ENCODE peak calls at places on chromosomes 3 and 15, in seven cellular contexts. One of them, this sample, is unnamed.

GRCh38 chr3:60779637-60780036 is 471.6 kb downstream of the FHIT start:
- DNase-seq in ovary: no peak
- DNase-seq in uterus: no peak
- DNase-seq in body of pancreas: no peak
- DNase-seq in A549: no peak
- DNase-seq in Peyer's patch: no peak
- DNase-seq in transverse colon: no peak
- DNase-seq in this sample: no peak

GRCh38 chr3:191085091-191085490 is 114.0 kb upstream of the OSTN start:
- DNase-seq in ovary: no peak
- DNase-seq in uterus: no peak
- DNase-seq in body of pancreas: no peak
- DNase-seq in A549: no peak
- DNase-seq in transverse colon: no peak
- DNase-seq in Peyer's patch: no peak
- DNase-seq in this sample: no peak

GRCh38 chr15:63056843-63057242 is 14.3 kb downstream of the TPM1 start:
- DNase-seq in Peyer's patch: no peak
- DNase-seq in transverse colon: peak; percentile 53
- DNase-seq in ovary: peak; percentile 89
- DNase-seq in A549: no peak
- DNase-seq in body of pancreas: no peak
- DNase-seq in uterus: peak; percentile 77
- DNase-seq in this sample: peak; percentile 50

GRCh38 chr3:71881732-71882131 is 96.8 kb upstream of the PROK2 start:
- DNase-seq in uterus: no peak
- DNase-seq in transverse colon: no peak
- DNase-seq in ovary: no peak
- DNase-seq in A549: no peak
- DNase-seq in Peyer's patch: no peak
- DNase-seq in body of pancreas: no peak
- DNase-seq in this sample: no peak

GRCh38 chr3:159938712-159939111 is 49.9 kb upstream of the IL12A start:
- DNase-seq in A549: no peak
- DNase-seq in body of pancreas: no peak
- DNase-seq in transverse colon: no peak
- DNase-seq in Peyer's patch: no peak
- DNase-seq in ovary: no peak
- DNase-seq in uterus: no peak
- DNase-seq in this sample: no peak

GRCh38 chr3:37210230-37210629 is 35.8 kb upstream of the LRRFIP2 start:
- DNase-seq in body of pancreas: no peak
- DNase-seq in ovary: no peak
- DNase-seq in transverse colon: no peak
- DNase-seq in A549: no peak
- DNase-seq in Peyer's patch: no peak
- DNase-seq in uterus: no peak
- DNase-seq in this sample: no peak

GRCh38 chr3:69425249-69425648 is 39.4 kb upstream of the FRMD4B start:
- DNase-seq in transverse colon: peak; percentile 22
- DNase-seq in uterus: no peak
- DNase-seq in body of pancreas: peak; percentile 7
- DNase-seq in A549: peak; percentile 32
- DNase-seq in Peyer's patch: no peak
- DNase-seq in ovary: no peak
- DNase-seq in this sample: no peak

GRCh38 chr3:16828815-16829214 is 55.9 kb upstream of the PLCL2 start:
- DNase-seq in uterus: no peak
- DNase-seq in body of pancreas: peak; percentile 77
- DNase-seq in transverse colon: peak; percentile 65
- DNase-seq in A549: peak; percentile 58
- DNase-seq in ovary: no peak
- DNase-seq in Peyer's patch: peak; percentile 56
- DNase-seq in this sample: peak; percentile 50

GRCh38 chr15:67937153-67937761 is 97.4 kb upstream of the RNU6-1 start:
- DNase-seq in uterus: no peak
- DNase-seq in ovary: no peak
- DNase-seq in A549: peak; percentile 65
- DNase-seq in transverse colon: no peak
- DNase-seq in Peyer's patch: no peak
- DNase-seq in body of pancreas: no peak
- DNase-seq in this sample: no peak

GRCh38 chr3:119323401-119324107 is 29.4 kb downstream of the ARHGAP31 start:
- DNase-seq in A549: no peak
- DNase-seq in Peyer's patch: peak; percentile 34
- DNase-seq in body of pancreas: peak; percentile 13
- DNase-seq in ovary: no peak
- DNase-seq in transverse colon: no peak
- DNase-seq in uterus: no peak
- DNase-seq in this sample: no peak

GRCh38 chr3:109921509-109921908 is 584.2 kb upstream of the DPPA4 start:
- DNase-seq in body of pancreas: no peak
- DNase-seq in transverse colon: no peak
- DNase-seq in Peyer's patch: no peak
- DNase-seq in A549: no peak
- DNase-seq in ovary: no peak
- DNase-seq in uterus: no peak
- DNase-seq in this sample: no peak

GRCh38 chr3:53843195-53844177 is 2.7 kb downstream of the CHDH start:
- DNase-seq in transverse colon: no peak
- DNase-seq in ovary: no peak
- DNase-seq in Peyer's patch: no peak
- DNase-seq in body of pancreas: peak; percentile 48
- DNase-seq in uterus: no peak
- DNase-seq in A549: no peak
- DNase-seq in this sample: no peak

GRCh38 chr15:90101130-90101968 is 919 bp downstream of the IDH2 start:
- DNase-seq in Peyer's patch: peak; percentile 59
- DNase-seq in A549: no peak
- DNase-seq in uterus: peak; percentile 44
- DNase-seq in ovary: peak; percentile 55
- DNase-seq in body of pancreas: peak; percentile 73
- DNase-seq in transverse colon: peak; percentile 57
- DNase-seq in this sample: peak; percentile 55

GRCh38 chr15:33358303-33358702 is 47.5 kb downstream of the RYR3 start:
- DNase-seq in transverse colon: no peak
- DNase-seq in ovary: no peak
- DNase-seq in A549: no peak
- DNase-seq in Peyer's patch: no peak
- DNase-seq in body of pancreas: no peak
- DNase-seq in uterus: no peak
- DNase-seq in this sample: no peak

GRCh38 chr3:65963787-65964707 is 74.7 kb downstream of the MAGI1 start:
- DNase-seq in Peyer's patch: no peak
- DNase-seq in transverse colon: no peak
- DNase-seq in ovary: no peak
- DNase-seq in uterus: no peak
- DNase-seq in A549: peak; percentile 58
- DNase-seq in body of pancreas: no peak
- DNase-seq in this sample: no peak

GRCh38 chr3:143358155-143358792 is 238.7 kb downstream of the CHST2 start:
- DNase-seq in uterus: no peak
- DNase-seq in ovary: no peak
- DNase-seq in body of pancreas: no peak
- DNase-seq in A549: no peak
- DNase-seq in Peyer's patch: no peak
- DNase-seq in transverse colon: no peak
- DNase-seq in this sample: no peak

GRCh38 chr15:81957698-81958097 is 88.1 kb downstream of the MEX3B start:
- DNase-seq in Peyer's patch: no peak
- DNase-seq in A549: no peak
- DNase-seq in ovary: no peak
- DNase-seq in uterus: no peak
- DNase-seq in transverse colon: no peak
- DNase-seq in body of pancreas: no peak
- DNase-seq in this sample: no peak

GRCh38 chr3:107987036-107987557 is 103.7 kb downstream of the CD47 start:
- DNase-seq in A549: peak; percentile 83
- DNase-seq in Peyer's patch: peak; percentile 35
- DNase-seq in ovary: peak; percentile 81
- DNase-seq in transverse colon: peak; percentile 77
- DNase-seq in body of pancreas: peak; percentile 86
- DNase-seq in uterus: peak; percentile 94
- DNase-seq in this sample: peak; percentile 84

GRCh38 chr15:59686389-59686788 is 2.7 kb downstream of the BNIP2 start:
- DNase-seq in ovary: no peak
- DNase-seq in A549: no peak
- DNase-seq in Peyer's patch: peak; percentile 62
- DNase-seq in transverse colon: peak; percentile 24
- DNase-seq in body of pancreas: peak; percentile 29
- DNase-seq in uterus: no peak
- DNase-seq in this sample: no peak

GRCh38 chr3:193712938-193713337 is 119.9 kb downstream of the OPA1 start:
- DNase-seq in A549: no peak
- DNase-seq in Peyer's patch: no peak
- DNase-seq in transverse colon: no peak
- DNase-seq in body of pancreas: no peak
- DNase-seq in ovary: no peak
- DNase-seq in uterus: no peak
- DNase-seq in this sample: no peak

GRCh38 chr3:39208463-39209055 is 16.2 kb upstream of the XIRP1 start:
- DNase-seq in Peyer's patch: peak; percentile 55
- DNase-seq in A549: peak; percentile 64
- DNase-seq in body of pancreas: peak; percentile 68
- DNase-seq in uterus: peak; percentile 40
- DNase-seq in ovary: no peak
- DNase-seq in transverse colon: peak; percentile 64
- DNase-seq in this sample: peak; percentile 53

GRCh38 chr3:133362539-133362938 is 37.3 kb upstream of the BFSP2 start:
- DNase-seq in uterus: no peak
- DNase-seq in ovary: no peak
- DNase-seq in transverse colon: no peak
- DNase-seq in body of pancreas: no peak
- DNase-seq in A549: no peak
- DNase-seq in Peyer's patch: no peak
- DNase-seq in this sample: no peak

GRCh38 chr3:182533394-182533793 is 259.9 kb upstream of the ATP11B start:
- DNase-seq in transverse colon: no peak
- DNase-seq in Peyer's patch: no peak
- DNase-seq in ovary: no peak
- DNase-seq in A549: peak; percentile 1
- DNase-seq in body of pancreas: no peak
- DNase-seq in uterus: no peak
- DNase-seq in this sample: peak; percentile 32

DNA sequence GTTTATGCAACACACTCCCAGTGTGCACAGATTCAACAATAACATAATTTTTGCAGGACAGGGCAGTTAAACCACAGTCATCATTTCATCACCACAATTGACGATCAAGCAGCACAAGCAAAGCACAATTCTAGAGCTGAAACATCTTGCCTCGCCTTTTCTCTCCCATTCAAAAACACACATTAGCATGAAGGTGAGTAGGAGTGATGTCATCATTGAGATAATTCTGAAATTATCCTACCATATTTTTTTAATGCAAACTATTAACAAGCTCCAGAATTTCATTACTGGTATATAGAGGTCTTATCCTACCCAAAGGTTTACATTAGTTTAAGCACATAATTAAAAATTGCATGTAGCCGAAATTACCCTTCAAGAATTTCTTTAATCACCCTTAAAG is 3.5 kb downstream of the IGDCC3 start:
- DNase-seq in body of pancreas: no peak
- DNase-seq in transverse colon: no peak
- DNase-seq in uterus: no peak
- DNase-seq in ovary: no peak
- DNase-seq in Peyer's patch: no peak
- DNase-seq in A549: no peak
- DNase-seq in this sample: no peak
- TF ChIP-seq CTCF in body of pancreas: no peak
- TF ChIP-seq CTCF in transverse colon: no peak
- TF ChIP-seq CTCF in uterus: no peak
- TF ChIP-seq CTCF in ovary: no peak
- TF ChIP-seq CTCF in Peyer's patch: no peak
- TF ChIP-seq CTCF in A549: no peak
- TF ChIP-seq CTCF in this sample: no peak

GRCh38 chr15:65521355-65521754 is 3.9 kb upstream of the DPP8 start:
- DNase-seq in Peyer's patch: no peak
- DNase-seq in A549: no peak
- DNase-seq in transverse colon: no peak
- DNase-seq in uterus: no peak
- DNase-seq in ovary: no peak
- DNase-seq in body of pancreas: no peak
- DNase-seq in this sample: no peak

GRCh38 chr15:65519781-65520299 is 2.4 kb upstream of the DPP8 start:
- DNase-seq in uterus: no peak
- DNase-seq in transverse colon: no peak
- DNase-seq in A549: no peak
- DNase-seq in ovary: no peak
- DNase-seq in body of pancreas: no peak
- DNase-seq in Peyer's patch: no peak
- DNase-seq in this sample: no peak

GRCh38 chr15:65516997-65517865 is at the start of gene DPP8:
- DNase-seq in A549: peak; percentile 98
- DNase-seq in body of pancreas: peak; percentile 93
- DNase-seq in ovary: peak; percentile 94
- DNase-seq in uterus: peak; percentile 91
- DNase-seq in Peyer's patch: peak; percentile 92
- DNase-seq in transverse colon: peak; percentile 95
- DNase-seq in this sample: peak; percentile 94

GRCh38 chr15:65518633-65519285 is 1.3 kb upstream of the DPP8 start:
- DNase-seq in body of pancreas: no peak
- DNase-seq in Peyer's patch: no peak
- DNase-seq in ovary: no peak
- DNase-seq in transverse colon: no peak
- DNase-seq in A549: no peak
- DNase-seq in uterus: no peak
- DNase-seq in this sample: no peak

DNA sequence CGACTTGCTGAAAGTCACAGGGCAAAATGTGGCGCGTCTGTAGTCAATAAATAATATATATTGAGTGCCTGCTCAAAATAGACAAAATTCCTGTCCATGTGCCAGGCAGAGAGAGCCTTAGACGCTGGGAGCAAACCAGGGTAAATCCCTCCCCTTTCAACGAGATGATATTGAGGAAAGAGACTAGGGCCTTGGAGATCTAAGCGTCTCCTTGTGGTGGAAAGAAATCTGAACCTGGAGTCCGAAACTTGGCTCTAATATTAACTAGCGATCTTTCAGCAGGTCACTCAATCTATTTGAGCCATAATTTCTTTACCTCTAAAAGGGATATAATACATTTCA is 348 bp upstream of the DPP8 start:
- DNase-seq in transverse colon: no peak
- DNase-seq in Peyer's patch: no peak
- DNase-seq in uterus: no peak
- DNase-seq in A549: no peak
- DNase-seq in body of pancreas: no peak
- DNase-seq in ovary: no peak
- DNase-seq in this sample: no peak
- TF ChIP-seq POLR2A in transverse colon: no peak
- TF ChIP-seq POLR2A in Peyer's patch: no peak
- TF ChIP-seq POLR2A in uterus: no peak
- TF ChIP-seq POLR2A in A549: no peak
- TF ChIP-seq POLR2A in body of pancreas: no peak
- TF ChIP-seq POLR2A in ovary: no peak
- TF ChIP-seq POLR2A in this sample: no peak

GRCh38 chr3:98567646-98568280 is 25.6 kb downstream of the CPOX start:
- DNase-seq in transverse colon: no peak
- DNase-seq in Peyer's patch: no peak
- DNase-seq in body of pancreas: no peak
- DNase-seq in A549: no peak
- DNase-seq in uterus: no peak
- DNase-seq in ovary: no peak
- DNase-seq in this sample: no peak
- TF ChIP-seq CTCF in transverse colon: no peak
- TF ChIP-seq CTCF in Peyer's patch: no peak
- TF ChIP-seq CTCF in body of pancreas: no peak
- TF ChIP-seq CTCF in A549: no peak
- TF ChIP-seq CTCF in uterus: no peak
- TF ChIP-seq CTCF in ovary: no peak
- TF ChIP-seq CTCF in this sample: no peak

GRCh38 chr15:50108446-50108845 is 10.6 kb downstream of the ATP8B4 start:
- DNase-seq in A549: no peak
- DNase-seq in Peyer's patch: no peak
- DNase-seq in body of pancreas: no peak
- DNase-seq in transverse colon: no peak
- DNase-seq in ovary: no peak
- DNase-seq in uterus: no peak
- DNase-seq in this sample: no peak
- TF ChIP-seq POLR2A in A549: no peak
- TF ChIP-seq POLR2A in Peyer's patch: no peak
- TF ChIP-seq POLR2A in body of pancreas: no peak
- TF ChIP-seq POLR2A in transverse colon: no peak
- TF ChIP-seq POLR2A in ovary: no peak
- TF ChIP-seq POLR2A in uterus: no peak
- TF ChIP-seq POLR2A in this sample: no peak